ENCODE peak calls at places on chromosomes 3 and 15, in eight cellular contexts. N, X, H, L, J, O, A and G are unnamed samples.
A peak's percentile ranks its signal among the peaks of the same experiment; 100 is the strongest.

GRCh38 chr15:23516866-23517265 is 48.6 kb upstream of the MKRN3 start:
- DNase-seq in N (no peak), X (no peak), H (no peak), L (no peak), J (no peak), O (no peak), A (no peak), G (no peak)

GRCh38 chr3:53219897-53220483 is 35.8 kb downstream of the TKT start:
- DNase-seq in N (peak; percentile 92), X (peak; percentile 72), H (peak; percentile 52), L (peak; percentile 89), J (peak; percentile 93), O (peak; percentile 90), A (peak; percentile 17), G (peak; percentile 81)

GRCh38 chr3:66480666-66481065 is 20.2 kb downstream of the LRIG1 start:
- DNase-seq in N (no peak), X (no peak), H (no peak), L (no peak), J (no peak), O (no peak), A (peak; percentile 40), G (no peak)

GRCh38 chr3:130259170-130259874 is 86.2 kb upstream of the COL6A5 start:
- DNase-seq in N (no peak), X (no peak), H (no peak), L (no peak), J (no peak), O (no peak), A (no peak), G (no peak)

GRCh38 chr3:110576962-110577361 is 494.7 kb upstream of the NECTIN3 start:
- DNase-seq in N (no peak), X (no peak), H (no peak), L (no peak), J (peak; percentile 86), O (no peak), A (no peak), G (no peak)

GRCh38 chr15:69677403-69677802 is 224.8 kb downstream of the RPLP1 start:
- DNase-seq in N (peak; percentile 31), X (no peak), H (no peak), L (no peak), J (no peak), O (no peak), A (peak; percentile 28), G (no peak)

GRCh38 chr15:99954361-99955180 is 221.3 kb upstream of the LYSMD4 start:
- DNase-seq in N (no peak), X (no peak), H (no peak), L (peak; percentile 56), J (no peak), O (no peak), A (no peak), G (peak; percentile 18)

GRCh38 chr3:195880037-195880431 is 28.3 kb downstream of the TNK2 start:
- DNase-seq in N (no peak), X (no peak), H (no peak), L (no peak), J (no peak), O (no peak), A (no peak), G (no peak)

GRCh38 chr3:121651684-121652083 is 9.0 kb downstream of the HCLS1 start:
- DNase-seq in N (no peak), X (no peak), H (no peak), L (no peak), J (no peak), O (no peak), A (no peak), G (no peak)

GRCh38 chr3:29334652-29335189 is 53.9 kb downstream of the RBMS3 start:
- DNase-seq in N (no peak), X (no peak), H (no peak), L (no peak), J (no peak), O (no peak), A (no peak), G (no peak)

GRCh38 chr3:15291589-15292541 is 40.5 kb downstream of the SH3BP5 start:
- DNase-seq in N (peak; percentile 76), X (peak; percentile 47), H (no peak), L (peak; percentile 62), J (no peak), O (no peak), A (peak; percentile 89), G (no peak)

GRCh38 chr3:183698318-183698731 is 728 bp downstream of the YEATS2 start:
- DNase-seq in N (peak; percentile 29), X (no peak), H (no peak), L (peak; percentile 70), J (peak; percentile 62), O (no peak), A (no peak), G (no peak)

GRCh38 chr15:27095809-27096580 is 125.0 kb downstream of the GABRG3 start:
- DNase-seq in N (no peak), X (no peak), H (no peak), L (no peak), J (peak; percentile 17), O (no peak), A (no peak), G (no peak)

GRCh38 chr15:25372298-25372697 is 66.5 kb downstream of the UBE3A start:
- DNase-seq in N (peak; percentile 3), X (no peak), H (no peak), L (no peak), J (no peak), O (no peak), A (no peak), G (no peak)

GRCh38 chr3:42712716-42713372 is 10.2 kb upstream of the HHATL start:
- DNase-seq in N (no peak), X (no peak), H (no peak), L (peak; percentile 27), J (no peak), O (no peak), A (no peak), G (no peak)

GRCh38 chr3:159669024-159669476 is 319.6 kb upstream of the IL12A start:
- DNase-seq in N (no peak), X (no peak), H (no peak), L (no peak), J (no peak), O (no peak), A (no peak), G (no peak)

GRCh38 chr3:3806092-3806491 is 6.9 kb downstream of the LRRN1 start:
- DNase-seq in N (no peak), X (no peak), H (no peak), L (no peak), J (no peak), O (no peak), A (no peak), G (no peak)
- TF ChIP-seq POLR2AphosphoS5 in N (no peak), X (no peak), H (no peak), L (no peak), J (no peak), O (no peak), A (no peak), G (no peak)

GRCh38 chr3:169147246-169148008 is 516.1 kb downstream of the MECOM start:
- DNase-seq in N (no peak), X (no peak), H (no peak), L (peak; percentile 63), J (peak; percentile 94), O (peak; percentile 52), A (no peak), G (no peak)

GRCh38 chr3:169150874-169151273 is 512.6 kb downstream of the MECOM start:
- DNase-seq in N (no peak), X (no peak), H (no peak), L (no peak), J (no peak), O (no peak), A (no peak), G (no peak)

GRCh38 chr3:169148448-169149348 is 514.8 kb downstream of the MECOM start:
- DNase-seq in N (no peak), X (no peak), H (no peak), L (no peak), J (peak; percentile 48), O (peak; percentile 31), A (no peak), G (no peak)

GRCh38 chr3:169150343-169150742 is 513.2 kb downstream of the MECOM start:
- DNase-seq in N (no peak), X (no peak), H (no peak), L (no peak), J (no peak), O (no peak), A (no peak), G (no peak)

DNA sequence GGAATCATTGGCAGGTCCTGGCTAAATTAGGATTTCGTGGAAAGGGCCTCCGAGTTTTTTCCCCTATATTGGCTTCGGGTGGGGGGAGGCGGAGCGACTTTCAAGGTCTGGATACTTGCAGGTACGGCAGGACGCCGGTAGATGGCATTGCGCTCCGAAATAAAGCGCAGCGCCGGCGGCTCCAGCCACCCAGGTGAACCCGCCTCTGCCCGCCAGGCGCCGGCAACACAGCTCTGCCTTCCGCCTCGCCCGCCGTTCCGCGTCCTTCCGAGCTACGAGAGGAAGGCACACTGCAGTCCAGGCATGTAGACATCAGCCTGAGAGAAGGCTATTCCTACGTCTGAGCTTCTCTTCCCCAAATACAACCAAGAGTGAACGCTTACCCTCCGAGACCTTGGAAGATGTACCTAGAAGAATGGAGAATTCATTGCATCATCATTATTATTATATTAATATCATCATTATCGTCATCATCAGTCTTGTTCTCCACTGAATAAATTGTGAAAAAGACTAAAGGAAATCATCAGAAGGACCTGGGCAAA is 514.1 kb downstream of the MECOM start:
- DNase-seq in N (peak; percentile 73), X (peak; percentile 48), H (peak; percentile 41), L (peak; percentile 84), J (peak; percentile 90), O (peak; percentile 93), A (peak; percentile 4), G (peak; percentile 78)
- TF ChIP-seq POLR2AphosphoS5 in N (no peak), X (no peak), H (no peak), L (no peak), J (no peak), O (peak; percentile 91), A (no peak), G (peak; percentile 11)

GRCh38 chr15:93378547-93378946 is 289.5 kb upstream of the RGMA start:
- DNase-seq in N (no peak), X (no peak), H (no peak), L (peak; percentile 88), J (no peak), O (no peak), A (no peak), G (no peak)

GRCh38 chr15:93384886-93385285 is 295.9 kb upstream of the RGMA start:
- DNase-seq in N (no peak), X (no peak), H (no peak), L (no peak), J (no peak), O (no peak), A (no peak), G (no peak)

GRCh38 chr15:93382196-93382820 is 293.3 kb upstream of the RGMA start:
- DNase-seq in N (no peak), X (no peak), H (no peak), L (no peak), J (no peak), O (peak; percentile 40), A (no peak), G (no peak)
- TF ChIP-seq POLR2AphosphoS5 in N (no peak), X (no peak), H (no peak), L (no peak), J (no peak), O (no peak), A (no peak), G (no peak)

DNA sequence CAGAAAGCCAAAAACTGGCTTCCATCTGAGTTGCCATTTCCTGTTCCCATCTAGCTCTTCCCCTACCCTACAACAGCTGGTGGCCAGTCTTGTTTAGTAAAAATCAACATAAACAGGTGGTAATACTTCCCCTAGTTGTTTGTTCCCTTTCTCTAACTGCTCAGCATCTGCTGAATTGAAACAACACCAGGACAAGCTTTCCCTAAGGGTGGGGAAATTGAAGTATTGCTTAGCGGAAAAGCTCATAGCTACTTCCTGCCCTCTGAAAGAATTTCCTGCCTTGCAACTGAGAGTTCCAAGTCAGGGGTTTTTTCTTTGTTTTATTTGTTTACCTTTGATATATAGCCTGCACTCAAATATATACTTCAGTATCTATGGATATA is 66.8 kb downstream of the HMG20A start:
- DNase-seq in N (no peak), X (no peak), H (no peak), L (no peak), J (no peak), O (no peak), A (no peak), G (no peak)
- TF ChIP-seq POLR2AphosphoS5 in N (no peak), X (no peak), H (no peak), L (no peak), J (no peak), O (no peak), A (no peak), G (no peak)